ENCODE peak calls at places on chromosomes 5 and 9, in five cellular contexts. One of them, this sample, is unnamed.

GRCh38 chr5:131976414-131977211 is 31.1 kb upstream of the MEIKIN start:
- DNase-seq in heart left ventricle: no peak
- DNase-seq in pancreas: no peak
- DNase-seq in mesothelial cell of epicardium: no peak
- DNase-seq in AG10803: no peak
- DNase-seq in this sample: peak; percentile 51

GRCh38 chr9:134766587-134766986 is 114.0 kb upstream of the FCN2 start:
- DNase-seq in heart left ventricle: no peak
- DNase-seq in pancreas: no peak
- DNase-seq in mesothelial cell of epicardium: no peak
- DNase-seq in AG10803: no peak
- DNase-seq in this sample: no peak

GRCh38 chr9:2181794-2182193 is 166.6 kb downstream of the SMARCA2 start:
- DNase-seq in heart left ventricle: no peak
- DNase-seq in pancreas: no peak
- DNase-seq in mesothelial cell of epicardium: no peak
- DNase-seq in AG10803: peak; percentile 20
- DNase-seq in this sample: no peak

GRCh38 chr9:124197177-124198095 is 60.3 kb upstream of the NEK6 start:
- DNase-seq in heart left ventricle: peak; percentile 51
- DNase-seq in pancreas: peak; percentile 37
- DNase-seq in mesothelial cell of epicardium: no peak
- DNase-seq in AG10803: no peak
- DNase-seq in this sample: no peak

GRCh38 chr9:69168709-69169217 is 5.3 kb upstream of the TJP2 start:
- DNase-seq in heart left ventricle: no peak
- DNase-seq in pancreas: no peak
- DNase-seq in mesothelial cell of epicardium: no peak
- DNase-seq in AG10803: peak; percentile 51
- DNase-seq in this sample: no peak

GRCh38 chr9:89342213-89342612 is 23.9 kb downstream of the SECISBP2 start:
- DNase-seq in heart left ventricle: no peak
- DNase-seq in pancreas: no peak
- DNase-seq in mesothelial cell of epicardium: no peak
- DNase-seq in AG10803: no peak
- DNase-seq in this sample: no peak

GRCh38 chr9:32292611-32293010 is 91.8 kb upstream of the ACO1 start:
- DNase-seq in heart left ventricle: no peak
- DNase-seq in pancreas: no peak
- DNase-seq in mesothelial cell of epicardium: no peak
- DNase-seq in AG10803: peak; percentile 9
- DNase-seq in this sample: no peak

GRCh38 chr9:85402541-85402940 is 339.2 kb downstream of the AGTPBP1 start:
- DNase-seq in heart left ventricle: no peak
- DNase-seq in pancreas: no peak
- DNase-seq in mesothelial cell of epicardium: no peak
- DNase-seq in AG10803: no peak
- DNase-seq in this sample: no peak

GRCh38 chr5:112977440-112977861 is 853 bp downstream of the DCP2 start:
- DNase-seq in heart left ventricle: no peak
- DNase-seq in pancreas: no peak
- DNase-seq in mesothelial cell of epicardium: no peak
- DNase-seq in AG10803: peak; percentile 15
- DNase-seq in this sample: no peak

DNA sequence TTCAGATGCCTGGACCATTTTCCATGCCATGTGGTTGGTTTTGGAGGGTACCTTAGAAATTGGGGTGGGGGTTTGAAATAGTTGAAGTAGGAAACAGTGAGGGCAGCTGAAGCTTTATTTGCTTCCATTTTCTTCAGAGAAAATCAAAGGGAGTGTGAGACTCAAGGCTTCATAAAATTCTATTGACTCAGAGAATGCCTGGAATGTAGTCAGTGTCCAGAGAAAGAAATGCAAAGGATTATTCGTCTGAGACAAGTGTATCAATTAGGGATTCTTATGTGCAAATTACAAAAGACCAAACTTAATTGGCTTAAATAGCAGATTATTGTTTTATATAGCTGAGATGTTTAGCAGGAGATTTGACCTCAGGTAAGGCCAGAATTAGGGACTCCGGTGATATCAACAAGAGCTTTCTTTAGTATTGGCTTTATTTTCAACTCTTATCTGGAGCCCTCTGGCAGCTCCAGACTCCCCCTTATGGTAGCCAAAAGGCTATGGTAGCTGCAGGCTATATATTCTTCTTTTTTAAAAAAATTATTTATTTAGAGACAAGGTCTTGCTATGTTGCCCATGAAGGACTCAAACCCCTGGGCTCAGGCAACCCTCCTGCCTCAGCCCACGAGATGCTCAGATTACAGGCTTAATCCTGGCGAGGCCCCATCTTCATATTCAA is 38.9 kb downstream of the PTTG1 start:
- DNase-seq in heart left ventricle: no peak
- DNase-seq in pancreas: no peak
- DNase-seq in mesothelial cell of epicardium: no peak
- DNase-seq in AG10803: peak; percentile 32
- DNase-seq in this sample: no peak
- TF ChIP-seq CTCF in heart left ventricle: no peak
- TF ChIP-seq CTCF in pancreas: no peak
- TF ChIP-seq CTCF in mesothelial cell of epicardium: no peak
- TF ChIP-seq CTCF in AG10803: no peak
- TF ChIP-seq CTCF in this sample: no peak

DNA sequence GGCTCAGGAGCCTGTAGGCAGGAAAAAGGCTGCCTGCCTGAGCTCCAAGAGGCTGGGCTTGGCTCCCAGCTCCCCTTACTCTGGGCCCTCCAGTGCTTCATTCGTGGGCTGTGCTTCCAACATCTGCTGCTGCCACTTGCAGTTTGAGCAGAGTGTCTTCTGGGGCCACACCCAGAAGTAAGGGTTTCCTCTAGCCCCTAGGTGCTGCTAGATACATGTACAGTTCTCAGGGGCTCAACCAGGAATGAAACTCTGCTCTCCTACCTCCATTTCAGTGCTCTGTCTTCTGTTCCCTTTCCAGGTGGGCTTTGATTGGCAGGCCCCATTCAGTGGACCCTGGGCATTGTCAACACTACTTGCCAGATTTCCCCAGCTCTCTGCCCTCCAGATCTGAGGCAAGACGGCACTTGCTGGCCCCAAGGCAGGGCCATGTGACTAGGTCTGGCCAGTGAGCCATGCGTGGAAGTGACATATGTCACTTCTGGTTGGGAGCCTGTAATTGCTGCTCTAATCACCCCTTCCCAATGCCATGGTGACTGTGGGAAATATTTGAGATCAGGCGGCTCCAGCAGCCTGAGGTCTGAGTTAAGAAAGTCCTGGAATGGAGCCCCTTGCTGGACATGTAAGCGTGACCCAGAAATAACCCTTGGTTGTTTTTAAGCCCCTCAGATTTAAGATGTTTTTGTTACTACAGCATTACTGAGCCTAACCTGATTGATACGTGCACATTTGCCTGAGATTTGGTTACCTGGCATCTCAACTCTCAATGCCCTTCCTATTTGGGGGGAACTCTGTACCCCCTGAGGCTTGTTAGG is 9.4 kb upstream of the BOD1 start:
- DNase-seq in heart left ventricle: peak; percentile 31
- DNase-seq in pancreas: no peak
- DNase-seq in mesothelial cell of epicardium: no peak
- DNase-seq in AG10803: no peak
- DNase-seq in this sample: no peak
- TF ChIP-seq CTCF in heart left ventricle: no peak
- TF ChIP-seq CTCF in pancreas: no peak
- TF ChIP-seq CTCF in mesothelial cell of epicardium: no peak
- TF ChIP-seq CTCF in AG10803: peak; percentile 11
- TF ChIP-seq CTCF in this sample: no peak

DNA sequence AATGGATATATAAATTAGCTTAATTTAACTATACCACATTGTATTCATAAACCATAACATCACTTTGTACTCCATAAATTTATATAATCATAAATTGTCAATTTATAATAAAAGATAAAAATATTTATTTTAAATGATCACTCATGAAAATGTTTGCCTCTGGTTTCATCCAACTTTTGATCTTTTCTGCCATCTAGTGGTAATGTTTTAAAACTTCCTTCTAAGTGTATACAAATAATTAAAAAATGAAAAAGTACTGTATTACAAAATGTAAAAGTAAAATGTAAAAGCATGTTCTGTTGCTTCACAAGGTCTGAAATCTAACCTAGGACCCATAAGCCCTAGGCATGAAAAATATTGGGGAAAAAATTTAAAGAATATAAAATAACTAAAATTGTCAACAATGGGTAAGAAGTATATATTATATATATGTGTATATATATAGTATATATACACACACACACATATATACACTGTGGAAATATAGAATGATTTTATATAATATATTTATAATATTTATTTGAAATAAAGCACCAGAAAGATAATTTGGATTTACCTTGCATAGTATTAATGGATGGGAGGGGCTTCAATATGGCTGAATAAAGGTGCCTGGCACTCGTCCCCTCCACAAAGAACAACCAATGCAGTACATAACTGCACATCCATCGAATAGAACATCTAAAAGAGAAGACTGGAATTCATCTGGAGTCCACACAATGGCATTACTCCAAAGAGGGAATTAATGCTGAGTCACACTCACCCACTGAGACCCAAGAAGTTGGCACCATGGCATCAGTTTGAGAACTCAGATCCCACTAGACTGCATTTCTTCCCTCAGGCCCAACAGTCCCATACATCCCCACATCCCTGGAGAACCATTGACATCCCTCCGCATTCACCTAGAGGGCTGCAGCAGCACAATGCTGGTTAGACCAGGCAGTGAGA is 32.5 kb downstream of the ANXA1 start:
- DNase-seq in heart left ventricle: no peak
- DNase-seq in pancreas: no peak
- DNase-seq in mesothelial cell of epicardium: no peak
- DNase-seq in AG10803: peak; percentile 60
- DNase-seq in this sample: no peak
- TF ChIP-seq CTCF in heart left ventricle: peak; percentile 51
- TF ChIP-seq CTCF in pancreas: peak; percentile 36
- TF ChIP-seq CTCF in mesothelial cell of epicardium: peak; percentile 82
- TF ChIP-seq CTCF in AG10803: peak; percentile 52
- TF ChIP-seq CTCF in this sample: peak; percentile 90

GRCh38 chr9:71716138-71716909 is 52.0 kb downstream of the CEMIP2 start:
- DNase-seq in heart left ventricle: no peak
- DNase-seq in pancreas: no peak
- DNase-seq in mesothelial cell of epicardium: no peak
- DNase-seq in AG10803: peak; percentile 12
- DNase-seq in this sample: no peak
- TF ChIP-seq CTCF in heart left ventricle: peak; percentile 38
- TF ChIP-seq CTCF in pancreas: peak; percentile 25
- TF ChIP-seq CTCF in mesothelial cell of epicardium: peak; percentile 89
- TF ChIP-seq CTCF in AG10803: peak; percentile 56
- TF ChIP-seq CTCF in this sample: peak; percentile 82

This sample was measured in type B pancreatic cell.